ENCODE peak calls at places on chromosomes 2 and 18, in seven cellular contexts. J is colonic mucosa, U is AG04450, S is fibroblast of lung, I is heart right ventricle, A is heart left ventricle, L is mesothelial cell of epicardium. R is an unnamed sample.

GRCh38 chr18:76980663-76981387 is 151.8 kb downstream of the MBP start:
- DNase-seq in J (peak; percentile 18), U (no peak), S (no peak), I (no peak), A (no peak), L (peak; percentile 17), R (no peak)

GRCh38 chr18:76589309-76589708 is 94.3 kb upstream of the ZNF516 start:
- DNase-seq in J (no peak), U (no peak), S (no peak), I (no peak), A (no peak), L (no peak), R (no peak)

GRCh38 chr18:45567123-45567522 is 48.2 kb upstream of the SLC14A2 start:
- DNase-seq in J (no peak), U (no peak), S (peak; percentile 77), I (no peak), A (no peak), L (no peak), R (no peak)

GRCh38 chr2:26597197-26597596 is 44.0 kb downstream of the CIB4 start:
- DNase-seq in J (no peak), U (no peak), S (no peak), I (no peak), A (no peak), L (no peak), R (no peak)

GRCh38 chr2:59383473-59383872 is 1142.3 kb upstream of the FANCL start:
- DNase-seq in J (no peak), U (no peak), S (no peak), I (no peak), A (no peak), L (no peak), R (no peak)

GRCh38 chr2:11145350-11145749 is 9.9 kb upstream of the SLC66A3 start:
- DNase-seq in J (no peak), U (no peak), S (no peak), I (no peak), A (no peak), L (no peak), R (no peak)

GRCh38 chr2:76320716-76321115 is 610.0 kb upstream of the GCFC2 start:
- DNase-seq in J (no peak), U (no peak), S (no peak), I (no peak), A (no peak), L (no peak), R (no peak)

GRCh38 chr2:68463287-68463877 is 3.7 kb downstream of the FBXO48 start:
- DNase-seq in J (no peak), U (peak; percentile 21), S (peak; percentile 46), I (no peak), A (no peak), L (no peak), R (no peak)

GRCh38 chr2:213764849-213765248 is 480.6 kb downstream of the SPAG16 start:
- DNase-seq in J (no peak), U (no peak), S (no peak), I (no peak), A (no peak), L (no peak), R (no peak)

GRCh38 chr2:98771771-98772521 is 41.0 kb upstream of the MGAT4A start:
- DNase-seq in J (no peak), U (no peak), S (peak; percentile 87), I (no peak), A (no peak), L (no peak), R (no peak)

GRCh38 chr2:102005989-102006885 is 14.5 kb downstream of the IL1R2 start:
- DNase-seq in J (peak; percentile 67), U (no peak), S (peak; percentile 36), I (no peak), A (no peak), L (no peak), R (peak; percentile 45)

GRCh38 chr2:70085711-70086277 is 1.5 kb upstream of the PCBP1 start:
- DNase-seq in J (no peak), U (no peak), S (no peak), I (no peak), A (no peak), L (no peak), R (no peak)

GRCh38 chr2:157468931-157469708 is 25.2 kb upstream of the CYTIP start:
- DNase-seq in J (no peak), U (no peak), S (peak; percentile 80), I (no peak), A (no peak), L (no peak), R (no peak)

GRCh38 chr2:151395509-151396374 is 14.0 kb upstream of the RIF1 start:
- DNase-seq in J (no peak), U (no peak), S (no peak), I (no peak), A (no peak), L (no peak), R (no peak)

GRCh38 chr2:242098445-242099128 is 229.1 kb downstream of the RTP5 start:
- DNase-seq in J (no peak), U (no peak), S (no peak), I (no peak), A (no peak), L (no peak), R (no peak)

GRCh38 chr2:240162531-240162930 is 22.1 kb upstream of the OTOS start:
- DNase-seq in J (no peak), U (no peak), S (no peak), I (no peak), A (peak; percentile 26), L (no peak), R (no peak)

GRCh38 chr18:2325308-2325849 is 245.9 kb downstream of the METTL4 start:
- DNase-seq in J (no peak), U (no peak), S (peak; percentile 82), I (no peak), A (no peak), L (no peak), R (no peak)

GRCh38 chr2:101750688-101751087 is 53.2 kb downstream of the MAP4K4 start:
- DNase-seq in J (no peak), U (no peak), S (no peak), I (no peak), A (no peak), L (no peak), R (no peak)

GRCh38 chr2:128644745-128645256 is 326.1 kb upstream of the HS6ST1 start:
- DNase-seq in J (no peak), U (no peak), S (no peak), I (no peak), A (peak; percentile 28), L (peak; percentile 19), R (no peak)

GRCh38 chr2:27303093-27304025 is 4.9 kb downstream of the UCN start:
- DNase-seq in J (peak; percentile 59), U (no peak), S (peak; percentile 54), I (peak; percentile 21), A (no peak), L (no peak), R (peak; percentile 51)

DNA sequence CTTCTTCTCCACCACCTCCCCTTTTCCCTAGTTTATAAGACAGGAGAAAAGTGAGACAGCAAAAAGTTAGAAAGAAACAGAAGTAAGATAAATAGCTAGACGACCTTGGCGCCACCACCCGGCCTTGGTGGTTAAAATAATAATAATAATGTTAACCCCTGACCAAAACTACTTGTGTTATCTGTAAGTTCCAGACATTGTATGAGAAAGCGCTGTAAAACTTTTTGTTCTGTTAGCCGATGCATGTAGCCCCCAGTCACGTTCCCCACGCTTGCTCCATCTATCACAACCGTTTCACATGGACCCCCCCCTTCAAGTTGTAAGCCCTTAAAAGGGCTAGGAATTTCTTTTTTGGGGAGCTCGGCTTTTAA is 1.5 kb upstream of the BUB1 start:
- DNase-seq in J (no peak), U (no peak), S (peak; percentile 44), I (no peak), A (no peak), L (no peak), R (no peak)
- TF ChIP-seq CTCF in J (no peak), U (no peak), S (no peak), I (no peak), A (no peak), L (no peak), R (no peak)

GRCh38 chr2:190932524-190932923 is 51.9 kb downstream of the GLS start:
- DNase-seq in J (no peak), U (no peak), S (no peak), I (no peak), A (no peak), L (no peak), R (no peak)
- TF ChIP-seq CTCF in J (no peak), U (no peak), S (no peak), I (no peak), A (no peak), L (no peak), R (no peak)

GRCh38 chr2:132669854-132670103 is 226 bp downstream of the LYPD1 start:
- DNase-seq in J (peak; percentile 16), U (no peak), S (no peak), I (no peak), A (no peak), L (peak; percentile 58), R (peak; percentile 12)

GRCh38 chr2:132667716-132668115 is 2.3 kb downstream of the LYPD1 start:
- DNase-seq in J (no peak), U (no peak), S (peak; percentile 67), I (no peak), A (no peak), L (no peak), R (no peak)

GRCh38 chr2:132670104-132670960 is at the start of gene LYPD1:
- DNase-seq in J (peak; percentile 25), U (no peak), S (peak; percentile 54), I (peak; percentile 15), A (no peak), L (peak; percentile 53), R (peak; percentile 23)

GRCh38 chr2:132668986-132669853 is 785 bp downstream of the LYPD1 start:
- DNase-seq in J (no peak), U (no peak), S (peak; percentile 43), I (no peak), A (no peak), L (peak; percentile 45), R (peak; percentile 22)

DNA sequence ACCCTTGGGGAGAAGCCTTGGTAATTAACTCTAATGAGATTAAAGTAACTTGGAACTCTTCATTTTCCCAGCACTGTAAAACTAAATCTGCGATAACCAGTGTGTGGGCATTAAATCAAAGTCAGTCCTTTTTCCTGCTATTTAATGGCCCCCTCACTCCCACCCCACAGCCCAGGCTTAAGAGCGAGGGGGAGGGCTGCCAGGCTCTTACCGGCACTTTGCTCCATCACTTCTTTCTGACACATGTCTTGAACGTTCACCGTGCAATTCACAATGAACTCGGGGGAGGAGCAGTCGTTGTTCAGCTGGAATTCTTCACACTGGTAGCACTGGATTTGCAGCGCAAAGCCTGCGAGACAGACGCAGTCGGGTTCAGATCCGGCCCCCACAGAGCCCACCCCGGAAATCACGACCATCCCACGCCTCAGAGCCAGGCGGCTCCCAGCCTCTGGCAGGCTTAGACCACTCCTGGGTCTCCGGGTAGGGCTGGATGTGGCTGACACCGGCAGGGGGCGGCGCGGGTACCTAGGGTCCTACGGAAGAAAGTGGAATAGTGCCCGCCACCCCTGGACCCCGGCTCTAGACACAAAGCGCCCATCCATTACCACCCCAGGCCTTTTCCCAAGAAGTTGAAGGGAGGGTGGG is 1.7 kb downstream of the LYPD1 start:
- DNase-seq in J (no peak), U (no peak), S (peak; percentile 67), I (peak; percentile 10), A (no peak), L (peak; percentile 54), R (peak; percentile 51)
- TF ChIP-seq CTCF in J (no peak), U (peak; percentile 54), S (no peak), I (no peak), A (no peak), L (no peak), R (peak; percentile 58)

DNA sequence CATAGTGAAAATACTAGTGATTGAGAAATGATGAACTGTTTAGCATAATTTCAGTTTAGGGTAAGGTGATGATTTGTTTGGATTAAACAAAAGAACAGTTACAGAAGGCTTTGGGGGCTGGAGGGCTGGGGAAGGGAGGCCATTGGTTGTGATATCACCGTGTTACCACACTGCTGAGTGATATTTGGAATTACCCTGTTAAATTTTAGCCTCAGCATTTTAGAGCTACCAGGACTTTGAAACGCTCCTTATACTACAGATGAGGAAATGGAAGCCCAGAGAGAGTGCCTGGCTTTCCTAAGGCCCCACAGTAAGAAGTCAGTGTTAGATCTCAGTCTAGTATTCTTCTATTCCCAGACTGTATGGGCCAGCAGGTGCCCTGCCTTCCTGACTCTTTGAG is 15.6 kb downstream of the ARHGEF33 start:
- DNase-seq in J (no peak), U (no peak), S (no peak), I (no peak), A (no peak), L (no peak), R (no peak)
- TF ChIP-seq CTCF in J (no peak), U (no peak), S (no peak), I (no peak), A (no peak), L (no peak), R (no peak)